ENCODE peak calls at places on chromosome 20, in seven cellular contexts. J, E, K, F, W, O and X are unnamed samples.

GRCh38 chr20:57148266-57148665 is 118.2 kb downstream of the BMP7 start:
- DNase-seq in K (no peak), J (no peak), F (no peak), W (no peak), O (no peak), E (no peak), X (no peak)

GRCh38 chr20:16580596-16580995 is 7.3 kb upstream of the KIF16B start:
- DNase-seq in E (no peak), W (no peak), F (no peak), O (no peak), J (no peak), K (no peak), X (no peak)

GRCh38 chr20:4041748-4042411 is 26.5 kb upstream of the RNF24 start:
- DNase-seq in E (no peak), O (no peak), K (no peak), J (peak; percentile 97), F (no peak), W (peak; percentile 98), X (peak; percentile 31)

GRCh38 chr20:43987531-43987930 is 72.9 kb downstream of the TOX2 start:
- DNase-seq in F (no peak), O (no peak), K (no peak), J (no peak), E (no peak), W (no peak), X (no peak)

GRCh38 chr20:10754809-10755208 is 81.0 kb upstream of the JAG1 start:
- DNase-seq in W (no peak), O (no peak), E (no peak), J (no peak), K (no peak), F (no peak), X (no peak)

GRCh38 chr20:19885981-19886665 is 128.1 kb downstream of the RIN2 start:
- DNase-seq in E (no peak), O (no peak), K (no peak), W (peak; percentile 47), J (no peak), F (no peak), X (peak; percentile 72)

GRCh38 chr20:63518946-63519764 is 1.4 kb upstream of the PPDPF start:
- DNase-seq in O (no peak), W (no peak), F (no peak), K (no peak), J (no peak), E (no peak), X (no peak)

GRCh38 chr20:49636447-49636846 is 68.5 kb upstream of the PTGIS start:
- DNase-seq in W (no peak), J (no peak), O (no peak), K (no peak), F (no peak), E (no peak), X (no peak)

GRCh38 chr20:16128538-16129106 is 444.6 kb downstream of the KIF16B start:
- DNase-seq in E (no peak), O (no peak), J (no peak), W (no peak), K (no peak), F (no peak), X (no peak)

GRCh38 chr20:63121246-63121645 is 94.7 kb downstream of the YTHDF1 start:
- DNase-seq in F (no peak), O (no peak), E (no peak), K (no peak), J (no peak), W (no peak), X (no peak)

GRCh38 chr20:62159052-62159451 is 15.5 kb downstream of the SS18L1 start:
- DNase-seq in K (no peak), E (no peak), J (no peak), O (no peak), W (no peak), F (no peak), X (no peak)

GRCh38 chr20:40599987-40600386 is 89.0 kb downstream of the MAFB start:
- DNase-seq in O (no peak), E (no peak), J (no peak), F (no peak), W (no peak), K (no peak), X (no peak)

GRCh38 chr20:1122388-1123315 is 4.2 kb downstream of the PSMF1 start:
- DNase-seq in K (no peak), F (no peak), O (peak; percentile 51), W (peak; percentile 11), J (peak; percentile 77), E (no peak), X (peak; percentile 67)

GRCh38 chr20:37161830-37162549 is 17.1 kb upstream of the RPN2 start:
- DNase-seq in O (no peak), F (no peak), K (no peak), E (no peak), W (no peak), J (no peak), X (no peak)

GRCh38 chr20:17557675-17558006 is 12.2 kb upstream of the DSTN start:
- DNase-seq in K (no peak), E (no peak), F (no peak), W (peak; percentile 92), O (no peak), J (peak; percentile 85), X (no peak)

GRCh38 chr20:15703171-15703911 is 869.9 kb downstream of the KIF16B start:
- DNase-seq in E (no peak), J (peak; percentile 22), F (no peak), K (no peak), O (no peak), W (peak; percentile 53), X (peak; percentile 65)